ENCODE peak calls at places on chromosomes 2 and 18, in four cellular contexts. L is lower lobe of right lung, A is psoas muscle, H is NCI-H1092. G is an unnamed sample.

GRCh38 chr2:230416061-230416721 is at the start of gene SP100:
- DNase-seq in A (peak; percentile 81), L (peak; percentile 85), H (no peak), G (peak; percentile 45)

GRCh38 chr2:77512521-77512920 is 9.7 kb downstream of the LRRTM4 start:
- DNase-seq in A (no peak), H (no peak), L (no peak), G (no peak)

GRCh38 chr2:159922563-159922962 is 124.6 kb upstream of the CD302 start:
- DNase-seq in H (no peak), L (no peak), A (no peak), G (no peak)

GRCh38 chr2:216316743-216317142 is 55.5 kb downstream of the MARCHF4 start:
- DNase-seq in L (no peak), A (no peak), H (no peak), G (no peak)

GRCh38 chr2:53445376-53446072 is 322.1 kb upstream of the CHAC2 start:
- DNase-seq in H (no peak), L (no peak), A (no peak), G (peak; percentile 26)

GRCh38 chr2:207253946-207254345 is 88.2 kb upstream of the KLF7 start:
- DNase-seq in L (no peak), H (no peak), A (no peak), G (peak; percentile 87)

GRCh38 chr18:985301-985700 is 80.6 kb downstream of the ADCYAP1 start:
- DNase-seq in H (peak; percentile 70), L (no peak), A (no peak), G (no peak)

GRCh38 chr18:57438669-57439616 is 3.8 kb downstream of the ONECUT2 start:
- DNase-seq in H (peak; percentile 30), A (no peak), L (no peak), G (no peak)

GRCh38 chr18:53799134-53799533 is 425.3 kb downstream of the MBD2 start:
- DNase-seq in L (no peak), H (no peak), A (no peak), G (no peak)

GRCh38 chr2:10722252-10722825 is 909 bp downstream of the ATP6V1C2 start:
- DNase-seq in A (no peak), L (no peak), H (no peak), G (no peak)

GRCh38 chr2:25204190-25204838 is 35.9 kb upstream of the POMC start:
- DNase-seq in H (no peak), L (no peak), A (no peak), G (no peak)

GRCh38 chr2:189178007-189178406 is 1.6 kb downstream of the COL5A2 start:
- DNase-seq in H (no peak), L (no peak), A (no peak), G (no peak)

GRCh38 chr2:125680809-125681208 is 975.1 kb upstream of the GYPC start:
- DNase-seq in A (no peak), H (no peak), L (no peak), G (no peak)

GRCh38 chr2:118013221-118013723 is 598 bp downstream of the CCDC93 start:
- DNase-seq in A (peak; percentile 78), L (peak; percentile 74), H (no peak), G (no peak)

GRCh38 chr2:208354964-208355381 is 51.6 kb upstream of the PTH2R start:
- DNase-seq in H (no peak), A (no peak), L (no peak), G (no peak)

GRCh38 chr2:19710230-19710629 is 191.6 kb downstream of the TTC32 start:
- DNase-seq in L (no peak), A (no peak), H (no peak), G (no peak)

GRCh38 chr2:107588960-107589542 is 237.6 kb upstream of the RGPD4 start:
- DNase-seq in H (peak; percentile 3), A (no peak), L (no peak), G (no peak)

GRCh38 chr2:237691908-237692600 is 64.7 kb downstream of the LRRFIP1 start:
- DNase-seq in H (peak; percentile 59), L (peak; percentile 99), A (peak; percentile 98), G (peak; percentile 70)